ENCODE peak calls at places on chromosomes 5 and 9, in ten cellular contexts. One of them, this sample, is unnamed.

GRCh38 chr5:111863801-111864200 is 106.8 kb upstream of the NREP start:
- DNase-seq in CD8-positive, alpha-beta T cell: no peak
- DNase-seq in aorta: no peak
- DNase-seq in ovary: no peak
- DNase-seq in esophagus squamous epithelium: no peak
- DNase-seq in tibial nerve: no peak
- DNase-seq in CD4-positive, alpha-beta memory T cell: no peak
- DNase-seq in effector memory CD4-positive, alpha-beta T cell: no peak
- DNase-seq in A549: no peak
- DNase-seq in CD8-positive, alpha-beta memory T cell: no peak
- DNase-seq in this sample: no peak

GRCh38 chr5:142551242-142552067 is 134.4 kb downstream of the FGF1 start:
- DNase-seq in CD8-positive, alpha-beta T cell: no peak
- DNase-seq in aorta: no peak
- DNase-seq in ovary: no peak
- DNase-seq in esophagus squamous epithelium: no peak
- DNase-seq in tibial nerve: no peak
- DNase-seq in CD4-positive, alpha-beta memory T cell: no peak
- DNase-seq in effector memory CD4-positive, alpha-beta T cell: no peak
- DNase-seq in A549: no peak
- DNase-seq in CD8-positive, alpha-beta memory T cell: no peak
- DNase-seq in this sample: no peak

GRCh38 chr9:762217-762616 is 79.3 kb upstream of the DMRT1 start:
- DNase-seq in CD8-positive, alpha-beta T cell: peak; percentile 9
- DNase-seq in aorta: no peak
- DNase-seq in ovary: no peak
- DNase-seq in esophagus squamous epithelium: no peak
- DNase-seq in tibial nerve: no peak
- DNase-seq in CD4-positive, alpha-beta memory T cell: no peak
- DNase-seq in effector memory CD4-positive, alpha-beta T cell: no peak
- DNase-seq in A549: no peak
- DNase-seq in CD8-positive, alpha-beta memory T cell: no peak
- DNase-seq in this sample: no peak

GRCh38 chr5:178644826-178645545 is 18.1 kb upstream of the CLK4 start:
- DNase-seq in CD8-positive, alpha-beta T cell: no peak
- DNase-seq in aorta: no peak
- DNase-seq in ovary: no peak
- DNase-seq in esophagus squamous epithelium: no peak
- DNase-seq in tibial nerve: no peak
- DNase-seq in CD4-positive, alpha-beta memory T cell: no peak
- DNase-seq in effector memory CD4-positive, alpha-beta T cell: no peak
- DNase-seq in A549: no peak
- DNase-seq in CD8-positive, alpha-beta memory T cell: no peak
- DNase-seq in this sample: no peak

GRCh38 chr9:134947265-134947955 is 29.7 kb upstream of the FCN1 start:
- DNase-seq in CD8-positive, alpha-beta T cell: no peak
- DNase-seq in aorta: peak; percentile 55
- DNase-seq in ovary: peak; percentile 54
- DNase-seq in esophagus squamous epithelium: no peak
- DNase-seq in tibial nerve: no peak
- DNase-seq in CD4-positive, alpha-beta memory T cell: no peak
- DNase-seq in effector memory CD4-positive, alpha-beta T cell: no peak
- DNase-seq in A549: no peak
- DNase-seq in CD8-positive, alpha-beta memory T cell: no peak
- DNase-seq in this sample: no peak

GRCh38 chr9:95193067-95193466 is 124.4 kb downstream of the FANCC start:
- DNase-seq in CD8-positive, alpha-beta T cell: no peak
- DNase-seq in aorta: no peak
- DNase-seq in ovary: no peak
- DNase-seq in esophagus squamous epithelium: no peak
- DNase-seq in tibial nerve: no peak
- DNase-seq in CD4-positive, alpha-beta memory T cell: no peak
- DNase-seq in effector memory CD4-positive, alpha-beta T cell: no peak
- DNase-seq in A549: no peak
- DNase-seq in CD8-positive, alpha-beta memory T cell: no peak
- DNase-seq in this sample: no peak

GRCh38 chr5:159873680-159874079 is 42.6 kb upstream of the ADRA1B start:
- DNase-seq in CD8-positive, alpha-beta T cell: no peak
- DNase-seq in aorta: no peak
- DNase-seq in ovary: no peak
- DNase-seq in esophagus squamous epithelium: no peak
- DNase-seq in tibial nerve: no peak
- DNase-seq in CD4-positive, alpha-beta memory T cell: no peak
- DNase-seq in effector memory CD4-positive, alpha-beta T cell: no peak
- DNase-seq in A549: peak; percentile 18
- DNase-seq in CD8-positive, alpha-beta memory T cell: no peak
- DNase-seq in this sample: no peak

GRCh38 chr9:116112236-116112635 is 41.4 kb upstream of the PAPPA start:
- DNase-seq in CD8-positive, alpha-beta T cell: no peak
- DNase-seq in aorta: no peak
- DNase-seq in ovary: no peak
- DNase-seq in esophagus squamous epithelium: no peak
- DNase-seq in tibial nerve: no peak
- DNase-seq in CD4-positive, alpha-beta memory T cell: no peak
- DNase-seq in effector memory CD4-positive, alpha-beta T cell: no peak
- DNase-seq in A549: peak; percentile 5
- DNase-seq in CD8-positive, alpha-beta memory T cell: no peak
- DNase-seq in this sample: no peak

GRCh38 chr5:141412853-141413539 is at the start of gene PCDHGA10:
- DNase-seq in CD8-positive, alpha-beta T cell: no peak
- DNase-seq in aorta: peak; percentile 61
- DNase-seq in ovary: no peak
- DNase-seq in esophagus squamous epithelium: no peak
- DNase-seq in tibial nerve: peak; percentile 38
- DNase-seq in CD4-positive, alpha-beta memory T cell: peak; percentile 60
- DNase-seq in effector memory CD4-positive, alpha-beta T cell: peak; percentile 28
- DNase-seq in A549: no peak
- DNase-seq in CD8-positive, alpha-beta memory T cell: peak; percentile 41
- DNase-seq in this sample: peak; percentile 85

GRCh38 chr9:96080364-96080763 is 204.9 kb downstream of the ERCC6L2 start:
- DNase-seq in CD8-positive, alpha-beta T cell: no peak
- DNase-seq in aorta: no peak
- DNase-seq in ovary: no peak
- DNase-seq in esophagus squamous epithelium: no peak
- DNase-seq in tibial nerve: no peak
- DNase-seq in CD4-positive, alpha-beta memory T cell: no peak
- DNase-seq in effector memory CD4-positive, alpha-beta T cell: no peak
- DNase-seq in A549: peak; percentile 82
- DNase-seq in CD8-positive, alpha-beta memory T cell: no peak
- DNase-seq in this sample: no peak

GRCh38 chr9:78927099-78927940 is 630.4 kb downstream of the PSAT1 start:
- DNase-seq in CD8-positive, alpha-beta T cell: no peak
- DNase-seq in aorta: no peak
- DNase-seq in ovary: no peak
- DNase-seq in esophagus squamous epithelium: no peak
- DNase-seq in tibial nerve: no peak
- DNase-seq in CD4-positive, alpha-beta memory T cell: no peak
- DNase-seq in effector memory CD4-positive, alpha-beta T cell: no peak
- DNase-seq in A549: no peak
- DNase-seq in CD8-positive, alpha-beta memory T cell: no peak
- DNase-seq in this sample: no peak

GRCh38 chr5:74259572-74259971 is 381.0 kb downstream of the ENC1 start:
- DNase-seq in CD8-positive, alpha-beta T cell: no peak
- DNase-seq in aorta: no peak
- DNase-seq in ovary: no peak
- DNase-seq in esophagus squamous epithelium: no peak
- DNase-seq in tibial nerve: no peak
- DNase-seq in CD4-positive, alpha-beta memory T cell: no peak
- DNase-seq in effector memory CD4-positive, alpha-beta T cell: no peak
- DNase-seq in A549: no peak
- DNase-seq in CD8-positive, alpha-beta memory T cell: no peak
- DNase-seq in this sample: no peak

GRCh38 chr9:105065119-105066088 is 137.4 kb upstream of the ABCA1 start:
- DNase-seq in CD8-positive, alpha-beta T cell: no peak
- DNase-seq in aorta: no peak
- DNase-seq in ovary: no peak
- DNase-seq in esophagus squamous epithelium: no peak
- DNase-seq in tibial nerve: no peak
- DNase-seq in CD4-positive, alpha-beta memory T cell: no peak
- DNase-seq in effector memory CD4-positive, alpha-beta T cell: no peak
- DNase-seq in A549: no peak
- DNase-seq in CD8-positive, alpha-beta memory T cell: no peak
- DNase-seq in this sample: no peak

GRCh38 chr5:23639326-23639725 is 131.9 kb downstream of the PRDM9 start:
- DNase-seq in CD8-positive, alpha-beta T cell: no peak
- DNase-seq in aorta: no peak
- DNase-seq in ovary: no peak
- DNase-seq in esophagus squamous epithelium: no peak
- DNase-seq in tibial nerve: no peak
- DNase-seq in CD4-positive, alpha-beta memory T cell: no peak
- DNase-seq in effector memory CD4-positive, alpha-beta T cell: no peak
- DNase-seq in A549: no peak
- DNase-seq in CD8-positive, alpha-beta memory T cell: no peak
- DNase-seq in this sample: no peak

GRCh38 chr9:135309763-135310125 is 169.8 kb upstream of the PPP1R26 start:
- DNase-seq in CD8-positive, alpha-beta T cell: peak; percentile 25
- DNase-seq in aorta: no peak
- DNase-seq in ovary: no peak
- DNase-seq in esophagus squamous epithelium: no peak
- DNase-seq in tibial nerve: no peak
- DNase-seq in CD4-positive, alpha-beta memory T cell: no peak
- DNase-seq in effector memory CD4-positive, alpha-beta T cell: no peak
- DNase-seq in A549: no peak
- DNase-seq in CD8-positive, alpha-beta memory T cell: no peak
- DNase-seq in this sample: no peak

GRCh38 chr5:13985736-13986418 is 41.4 kb upstream of the DNAH5 start:
- DNase-seq in CD8-positive, alpha-beta T cell: no peak
- DNase-seq in aorta: no peak
- DNase-seq in ovary: no peak
- DNase-seq in esophagus squamous epithelium: no peak
- DNase-seq in tibial nerve: no peak
- DNase-seq in CD4-positive, alpha-beta memory T cell: no peak
- DNase-seq in effector memory CD4-positive, alpha-beta T cell: no peak
- DNase-seq in A549: peak; percentile 62
- DNase-seq in CD8-positive, alpha-beta memory T cell: no peak
- DNase-seq in this sample: no peak

GRCh38 chr5:154766558-154767281 is 11.5 kb downstream of the LARP1 start:
- DNase-seq in CD8-positive, alpha-beta T cell: no peak
- DNase-seq in aorta: no peak
- DNase-seq in ovary: no peak
- DNase-seq in esophagus squamous epithelium: no peak
- DNase-seq in tibial nerve: no peak
- DNase-seq in CD4-positive, alpha-beta memory T cell: no peak
- DNase-seq in effector memory CD4-positive, alpha-beta T cell: no peak
- DNase-seq in A549: no peak
- DNase-seq in CD8-positive, alpha-beta memory T cell: no peak
- DNase-seq in this sample: no peak
- H3K4me1 ChIP-seq in CD8-positive, alpha-beta T cell: peaks cover 74% of the 10 kb centered on the region
- H3K4me1 ChIP-seq in aorta: peaks cover 15% of the 10 kb centered on the region
- H3K4me1 ChIP-seq in ovary: peaks cover 34% of the 10 kb centered on the region
- H3K4me1 ChIP-seq in esophagus squamous epithelium: peaks cover 56% of the 10 kb centered on the region
- H3K4me1 ChIP-seq in tibial nerve: no peaks in the 10 kb centered on the region
- H3K4me1 ChIP-seq in CD4-positive, alpha-beta memory T cell: peaks cover 78% of the 10 kb centered on the region
- H3K4me1 ChIP-seq in effector memory CD4-positive, alpha-beta T cell: peaks cover 38% of the 10 kb centered on the region
- H3K4me1 ChIP-seq in A549: peaks cover 60% of the 10 kb centered on the region
- H3K4me1 ChIP-seq in CD8-positive, alpha-beta memory T cell: peaks cover 77% of the 10 kb centered on the region
- H3K4me1 ChIP-seq in this sample: peaks cover 5% of the 10 kb centered on the region

DNA sequence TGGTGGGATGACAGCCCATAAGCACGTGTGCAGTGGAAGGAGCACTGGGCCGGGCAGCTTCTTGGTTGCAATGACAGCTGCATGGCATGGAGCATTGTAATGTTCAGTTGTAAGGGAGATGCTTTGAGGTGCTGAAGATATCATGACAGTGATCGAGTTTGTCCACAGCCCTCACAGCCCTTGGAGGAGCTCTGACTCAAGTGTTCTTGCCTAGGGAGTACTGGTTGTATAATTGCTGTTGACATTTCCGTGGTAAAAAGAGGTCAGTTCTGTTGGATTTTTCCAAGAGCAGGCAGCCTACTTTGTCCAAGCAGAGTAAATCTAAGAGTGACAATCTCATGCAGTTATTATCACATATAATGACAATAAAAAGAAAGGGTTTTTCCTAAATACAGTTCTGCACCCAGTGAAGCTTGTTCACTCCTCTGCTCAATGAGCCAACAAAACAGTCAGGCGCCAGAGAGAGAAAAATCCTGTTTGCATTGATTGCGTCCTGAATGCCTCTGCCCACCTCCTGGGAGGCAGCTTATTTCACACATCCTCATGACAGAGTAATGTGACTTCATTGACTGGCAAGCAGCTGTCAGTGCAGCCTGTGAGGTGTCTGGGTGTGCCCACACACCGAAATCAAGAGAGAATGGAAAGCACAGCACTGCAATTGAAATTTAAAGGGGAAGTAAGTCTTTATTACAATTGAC is 248.0 kb downstream of the NTRK2 start:
- DNase-seq in CD8-positive, alpha-beta T cell: no peak
- DNase-seq in aorta: no peak
- DNase-seq in ovary: no peak
- DNase-seq in esophagus squamous epithelium: no peak
- DNase-seq in tibial nerve: no peak
- DNase-seq in CD4-positive, alpha-beta memory T cell: no peak
- DNase-seq in effector memory CD4-positive, alpha-beta T cell: no peak
- DNase-seq in A549: no peak
- DNase-seq in CD8-positive, alpha-beta memory T cell: no peak
- DNase-seq in this sample: no peak
- H3K4me3 ChIP-seq in CD8-positive, alpha-beta T cell: no peak overlapping the region
- H3K4me3 ChIP-seq in aorta: no peak overlapping the region
- H3K4me3 ChIP-seq in ovary: no peak overlapping the region
- H3K4me3 ChIP-seq in esophagus squamous epithelium: no peak overlapping the region
- H3K4me3 ChIP-seq in tibial nerve: no peak overlapping the region
- H3K4me3 ChIP-seq in CD4-positive, alpha-beta memory T cell: no peak overlapping the region
- H3K4me3 ChIP-seq in effector memory CD4-positive, alpha-beta T cell: no peak overlapping the region
- H3K4me3 ChIP-seq in A549: no peak overlapping the region
- H3K4me3 ChIP-seq in CD8-positive, alpha-beta memory T cell: no peak overlapping the region
- H3K4me3 ChIP-seq in this sample: no peak overlapping the region

GRCh38 chr9:124302921-124303320 is 45.2 kb downstream of the NEK6 start:
- DNase-seq in CD8-positive, alpha-beta T cell: no peak
- DNase-seq in aorta: no peak
- DNase-seq in ovary: no peak
- DNase-seq in esophagus squamous epithelium: no peak
- DNase-seq in tibial nerve: no peak
- DNase-seq in CD4-positive, alpha-beta memory T cell: no peak
- DNase-seq in effector memory CD4-positive, alpha-beta T cell: no peak
- DNase-seq in A549: no peak
- DNase-seq in CD8-positive, alpha-beta memory T cell: no peak
- DNase-seq in this sample: no peak
- H3K4me1 ChIP-seq in CD8-positive, alpha-beta T cell: no peaks in the 10 kb centered on the region
- H3K4me1 ChIP-seq in aorta: no peaks in the 10 kb centered on the region
- H3K4me1 ChIP-seq in ovary: peaks cover 2% of the 10 kb centered on the region
- H3K4me1 ChIP-seq in esophagus squamous epithelium: peaks cover 3% of the 10 kb centered on the region
- H3K4me1 ChIP-seq in tibial nerve: no peaks in the 10 kb centered on the region
- H3K4me1 ChIP-seq in CD4-positive, alpha-beta memory T cell: no peaks in the 10 kb centered on the region
- H3K4me1 ChIP-seq in effector memory CD4-positive, alpha-beta T cell: no peaks in the 10 kb centered on the region
- H3K4me1 ChIP-seq in A549: peaks cover 57% of the 10 kb centered on the region
- H3K4me1 ChIP-seq in CD8-positive, alpha-beta memory T cell: no peaks in the 10 kb centered on the region
- H3K4me1 ChIP-seq in this sample: no peaks in the 10 kb centered on the region

DNA sequence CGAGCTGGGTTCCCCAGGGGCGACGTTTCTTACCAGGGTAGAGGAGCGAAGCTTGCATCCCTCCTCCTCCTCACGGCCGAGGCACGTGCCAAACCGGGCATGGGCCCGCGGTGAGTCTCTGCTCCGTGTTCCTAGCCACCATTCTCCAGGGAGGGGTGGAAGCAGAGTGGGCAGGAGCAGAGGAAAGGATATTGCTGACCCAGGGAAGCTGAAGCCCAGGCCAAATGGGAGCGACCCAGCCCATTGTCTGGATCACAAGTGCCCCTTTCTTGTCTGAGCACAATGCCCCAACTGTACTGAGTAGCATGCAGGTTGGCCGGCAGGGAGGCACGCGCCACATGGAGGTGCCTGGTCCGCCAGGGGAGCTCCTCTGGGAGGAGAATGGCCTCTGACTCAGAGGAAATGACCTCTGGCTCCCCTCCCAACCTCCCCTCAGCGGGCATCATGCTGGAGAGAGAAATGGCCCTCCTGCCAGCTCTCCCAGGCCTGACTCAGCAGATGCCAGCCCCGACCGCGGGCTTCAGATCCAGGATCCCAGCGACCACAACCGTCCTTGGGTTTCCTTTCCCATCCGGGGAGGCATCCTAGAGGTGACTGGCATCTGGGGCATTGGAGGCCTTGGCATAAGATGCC is 1.1 kb downstream of the PRR7 start:
- DNase-seq in CD8-positive, alpha-beta T cell: peak; percentile 64
- DNase-seq in aorta: peak; percentile 92
- DNase-seq in ovary: no peak
- DNase-seq in esophagus squamous epithelium: no peak
- DNase-seq in tibial nerve: no peak
- DNase-seq in CD4-positive, alpha-beta memory T cell: peak; percentile 59
- DNase-seq in effector memory CD4-positive, alpha-beta T cell: no peak
- DNase-seq in A549: peak; percentile 88
- DNase-seq in CD8-positive, alpha-beta memory T cell: no peak
- DNase-seq in this sample: peak; percentile 65
- H3K4me3 ChIP-seq in CD8-positive, alpha-beta T cell: peak overlapping the region; percentile 35
- H3K4me3 ChIP-seq in aorta: no peak overlapping the region
- H3K4me3 ChIP-seq in ovary: peak overlapping the region; percentile 42
- H3K4me3 ChIP-seq in esophagus squamous epithelium: peak overlapping the region; percentile 82
- H3K4me3 ChIP-seq in tibial nerve: peak overlapping the region; percentile 46
- H3K4me3 ChIP-seq in CD4-positive, alpha-beta memory T cell: no peak overlapping the region
- H3K4me3 ChIP-seq in effector memory CD4-positive, alpha-beta T cell: peak overlapping the region; percentile 18
- H3K4me3 ChIP-seq in A549: peak overlapping the region; percentile 86
- H3K4me3 ChIP-seq in CD8-positive, alpha-beta memory T cell: peak overlapping the region; percentile 32
- H3K4me3 ChIP-seq in this sample: peak overlapping the region; percentile 47

This sample was measured in HAP-1.